ENCODE peak calls at places on chromosome 4, in nine cellular contexts. Q, F, R, X, Y, K, J, P and G are unnamed samples.
A peak's percentile ranks its signal among the peaks of the same experiment; 100 is the strongest.

GRCh38 chr4:168218663-168219062 is 99.9 kb downstream of the DDX60 start:
- DNase-seq in Q (peak; percentile 58), F (peak; percentile 60), R (no peak), X (no peak), Y (no peak), K (no peak), J (no peak), P (peak; percentile 75), G (no peak)

GRCh38 chr4:42397635-42398447 is 553 bp downstream of the SHISA3 start:
- DNase-seq in Q (no peak), F (peak; percentile 40), R (peak; percentile 75), X (no peak), Y (peak; percentile 25), K (no peak), J (no peak), P (peak; percentile 25), G (peak; percentile 74)

GRCh38 chr4:139815646-139816601 is 150.3 kb downstream of the MGST2 start:
- DNase-seq in Q (peak; percentile 88), F (peak; percentile 81), R (no peak), X (peak; percentile 67), Y (no peak), K (no peak), J (peak; percentile 43), P (no peak), G (peak; percentile 66)

GRCh38 chr4:7811536-7812190 is 128.0 kb downstream of the AFAP1 start:
- DNase-seq in Q (no peak), F (no peak), R (no peak), X (no peak), Y (no peak), K (no peak), J (no peak), P (peak; percentile 11), G (no peak)

GRCh38 chr4:84826681-84827080 is 139.8 kb downstream of the WDFY3 start:
- DNase-seq in Q (no peak), F (no peak), R (no peak), X (no peak), Y (no peak), K (no peak), J (no peak), P (no peak), G (no peak)

GRCh38 chr4:121139533-121140222 is 24.4 kb downstream of the TNIP3 start:
- DNase-seq in Q (peak; percentile 55), F (peak; percentile 85), R (no peak), X (no peak), Y (peak; percentile 82), K (peak; percentile 44), J (no peak), P (no peak), G (no peak)

GRCh38 chr4:40427138-40427537 is 92.0 kb downstream of the CHRNA9 start:
- DNase-seq in Q (no peak), F (no peak), R (no peak), X (no peak), Y (no peak), K (no peak), J (no peak), P (no peak), G (no peak)

GRCh38 chr4:3077796-3078195 is 3.3 kb downstream of the HTT start:
- DNase-seq in Q (no peak), F (no peak), R (no peak), X (no peak), Y (no peak), K (peak; percentile 81), J (no peak), P (no peak), G (no peak)

GRCh38 chr4:149555146-149555545 is 260.5 kb downstream of the IQCM start:
- DNase-seq in Q (peak; percentile 32), F (peak; percentile 13), R (no peak), X (no peak), Y (no peak), K (no peak), J (no peak), P (peak; percentile 12), G (no peak)

GRCh38 chr4:118983293-118983692 is 94.6 kb downstream of the SYNPO2 start:
- DNase-seq in Q (no peak), F (no peak), R (no peak), X (no peak), Y (no peak), K (no peak), J (no peak), P (peak; percentile 54), G (no peak)

GRCh38 chr4:125938541-125938940 is 623.8 kb downstream of the FAT4 start:
- DNase-seq in Q (peak; percentile 6), F (no peak), R (no peak), X (no peak), Y (no peak), K (no peak), J (no peak), P (no peak), G (no peak)

GRCh38 chr4:81404294-81404693 is 67.4 kb downstream of the RASGEF1B start:
- DNase-seq in Q (peak; percentile 5), F (no peak), R (no peak), X (no peak), Y (no peak), K (no peak), J (no peak), P (no peak), G (no peak)

GRCh38 chr4:16083217-16084191 is at the start of gene PROM1:
- DNase-seq in Q (no peak), F (no peak), R (peak; percentile 78), X (no peak), Y (no peak), K (no peak), J (peak; percentile 35), P (no peak), G (peak; percentile 29)

GRCh38 chr4:123398803-123399637 is 2.4 kb downstream of the SPRY1 start:
- DNase-seq in Q (peak; percentile 75), F (peak; percentile 78), R (peak; percentile 79), X (peak; percentile 42), Y (peak; percentile 66), K (no peak), J (peak; percentile 64), P (peak; percentile 77), G (no peak)
- TF ChIP-seq CTCF in Q (peak; percentile 20), F (peak; percentile 26), R (no peak), X (peak; percentile 16), Y (peak; percentile 40), K (no peak), J (no peak), P (peak; percentile 40), G (no peak)

GRCh38 chr4:98673978-98674377 is 15.6 kb upstream of the TSPAN5 start:
- DNase-seq in Q (no peak), F (no peak), R (no peak), X (no peak), Y (no peak), K (no peak), J (no peak), P (no peak), G (no peak)

GRCh38 chr4:98672583-98673281 is 14.3 kb upstream of the TSPAN5 start:
- DNase-seq in Q (no peak), F (no peak), R (no peak), X (no peak), Y (no peak), K (no peak), J (no peak), P (no peak), G (peak; percentile 18)

GRCh38 chr4:98674404-98675173 is 16.2 kb upstream of the TSPAN5 start:
- DNase-seq in Q (no peak), F (no peak), R (no peak), X (no peak), Y (no peak), K (no peak), J (no peak), P (no peak), G (no peak)

GRCh38 chr4:98671131-98671530 is 12.7 kb upstream of the TSPAN5 start:
- DNase-seq in Q (no peak), F (no peak), R (no peak), X (no peak), Y (no peak), K (no peak), J (no peak), P (no peak), G (no peak)

GRCh38 chr4:98673282-98673644 is 14.9 kb upstream of the TSPAN5 start:
- DNase-seq in Q (no peak), F (no peak), R (no peak), X (no peak), Y (peak; percentile 36), K (no peak), J (no peak), P (no peak), G (no peak)
- H3K4me3 ChIP-seq in Q (no peak overlapping the region), F (no peak overlapping the region), R (no peak overlapping the region), X (no peak overlapping the region), Y (no peak overlapping the region), K (no peak overlapping the region), J (no peak overlapping the region), P (no peak overlapping the region), G (no peak overlapping the region)

GRCh38 chr4:1991596-1992434 is 17.0 kb downstream of the NELFA start:
- DNase-seq in Q (no peak), F (no peak), R (peak; percentile 68), X (no peak), Y (no peak), K (no peak), J (peak; percentile 25), P (peak; percentile 29), G (no peak)

GRCh38 chr4:1993169-1993516 is 15.6 kb downstream of the NELFA start:
- DNase-seq in Q (no peak), F (no peak), R (no peak), X (no peak), Y (peak; percentile 3), K (no peak), J (no peak), P (no peak), G (no peak)

GRCh38 chr4:1991087-1991486 is 17.7 kb downstream of the NELFA start:
- DNase-seq in Q (no peak), F (no peak), R (no peak), X (no peak), Y (no peak), K (no peak), J (no peak), P (no peak), G (no peak)

GRCh38 chr4:1990676-1991075 is 18.1 kb downstream of the NELFA start:
- DNase-seq in Q (no peak), F (no peak), R (no peak), X (no peak), Y (no peak), K (no peak), J (no peak), P (no peak), G (no peak)

GRCh38 chr4:1992468-1993168 is 16.2 kb downstream of the NELFA start:
- DNase-seq in Q (peak; percentile 43), F (no peak), R (no peak), X (no peak), Y (no peak), K (no peak), J (peak; percentile 19), P (no peak), G (no peak)
- TF ChIP-seq CTCF in Q (peak; percentile 24), F (peak; percentile 25), R (no peak), X (no peak), Y (no peak), K (no peak), J (no peak), P (peak; percentile 67), G (no peak)

DNA sequence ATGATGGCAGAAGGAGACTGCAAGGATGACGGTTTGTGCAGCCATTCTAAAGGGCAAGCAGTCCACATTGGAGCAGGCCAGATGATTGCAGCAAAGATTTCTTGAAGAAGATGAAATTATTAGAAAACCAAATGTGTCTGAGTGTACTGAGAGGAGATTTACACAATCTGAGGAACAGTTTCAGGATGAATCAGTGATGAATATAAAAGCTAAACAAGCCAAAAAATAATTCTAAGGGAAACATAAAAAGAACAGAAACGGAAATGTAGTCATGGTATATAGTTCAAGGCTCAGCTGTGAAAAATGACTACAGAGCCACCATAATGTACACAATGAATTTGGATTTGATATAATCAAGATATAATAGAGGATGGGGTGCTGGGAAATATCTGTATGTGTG is 168.5 kb downstream of the PDGFC start:
- DNase-seq in Q (peak; percentile 74), F (no peak), R (no peak), X (no peak), Y (no peak), K (no peak), J (no peak), P (peak; percentile 19), G (no peak)
- H3K4me3 ChIP-seq in Q (no peak overlapping the region), F (no peak overlapping the region), R (no peak overlapping the region), X (no peak overlapping the region), Y (no peak overlapping the region), K (no peak overlapping the region), J (no peak overlapping the region), P (no peak overlapping the region), G (no peak overlapping the region)